ENCODE peak calls at places on chromosome 20, in four cellular contexts. T is HepG2, O is H1, B is A549. C is an unnamed sample.

GRCh38 chr20:62427172-62428007 is at the start of gene RBBP8NL:
- DNase-seq in T (no peak), O (no peak), B (no peak), C (no peak)

GRCh38 chr20:44001667-44002596 is 87.3 kb downstream of the TOX2 start:
- DNase-seq in T (no peak), O (no peak), B (no peak), C (no peak)

GRCh38 chr20:31953749-31954148 is 1.9 kb upstream of the PDRG1 start:
- DNase-seq in T (no peak), O (no peak), B (no peak), C (no peak)

GRCh38 chr20:8454137-8454712 is 322.2 kb downstream of the PLCB1 start:
- DNase-seq in T (peak; percentile 65), O (no peak), B (peak; percentile 60), C (no peak)

GRCh38 chr20:62052842-62053464 is 12.7 kb downstream of the TAF4 start:
- DNase-seq in T (no peak), O (no peak), B (no peak), C (no peak)

GRCh38 chr20:50438986-50439407 is 71.2 kb upstream of the PTPN1 start:
- DNase-seq in T (no peak), O (no peak), B (peak; percentile 87), C (peak; percentile 46)

GRCh38 chr20:58086763-58087566 is 141.5 kb downstream of the ANKRD60 start:
- DNase-seq in T (peak; percentile 51), O (no peak), B (peak; percentile 57), C (peak; percentile 45)

GRCh38 chr20:31700747-31701146 is 21.9 kb downstream of the BCL2L1 start:
- DNase-seq in T (no peak), O (no peak), B (no peak), C (no peak)

GRCh38 chr20:38747495-38748096 is 664 bp upstream of the ACTR5 start:
- DNase-seq in T (no peak), O (no peak), B (no peak), C (no peak)

GRCh38 chr20:38406476-38406875 is 28.7 kb downstream of the SNHG17 start:
- DNase-seq in T (no peak), O (no peak), B (no peak), C (no peak)

GRCh38 chr20:18001131-18001921 is 32.5 kb downstream of the MGME1 start:
- DNase-seq in T (peak; percentile 90), O (no peak), B (peak; percentile 54), C (no peak)

GRCh38 chr20:46683939-46684750 is 5.1 kb downstream of the TP53RK start:
- DNase-seq in T (no peak), O (no peak), B (no peak), C (peak; percentile 83)

GRCh38 chr20:64099086-64099786 is 8.1 kb downstream of the NPBWR2 start:
- DNase-seq in T (no peak), O (no peak), B (no peak), C (no peak)

GRCh38 chr20:57601211-57601570 is 19.0 kb downstream of the ZBP1 start:
- DNase-seq in T (no peak), O (no peak), B (no peak), C (no peak)

GRCh38 chr20:14219801-14220461 is 117.5 kb downstream of the FLRT3 start:
- DNase-seq in T (no peak), O (peak; percentile 27), B (peak; percentile 88), C (no peak)

GRCh38 chr20:53707341-53708102 is 113.9 kb upstream of the ZNF217 start:
- DNase-seq in T (no peak), O (no peak), B (no peak), C (no peak)
- TF ChIP-seq RNF2 in T (no peak), O (no peak), B (no peak), C (no peak)

DNA sequence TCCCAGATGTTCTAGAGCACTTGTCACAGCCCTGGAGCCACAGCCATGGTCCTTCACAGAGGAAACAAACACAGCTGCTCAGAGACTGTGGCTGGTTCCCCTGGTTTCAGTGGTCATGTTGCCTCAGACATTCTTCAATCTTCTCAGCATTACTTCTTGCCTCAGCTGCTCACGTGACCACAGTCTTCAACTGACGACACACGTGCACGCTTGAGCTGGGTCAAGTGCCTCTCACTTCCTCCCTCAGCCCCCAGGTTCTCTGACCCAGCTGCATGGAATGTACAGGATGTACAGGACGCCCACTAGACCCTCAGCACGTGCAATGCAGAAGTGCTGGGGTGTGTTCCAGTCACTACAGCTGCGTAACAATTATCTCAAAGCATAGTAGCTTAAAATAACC is 159.8 kb upstream of the GGTLC1 start:
- DNase-seq in T (no peak), O (no peak), B (no peak), C (no peak)
- TF ChIP-seq RNF2 in T (no peak), O (no peak), B (no peak), C (no peak)

GRCh38 chr20:1083431-1084080 is 34.8 kb upstream of the PSMF1 start:
- DNase-seq in T (no peak), O (no peak), B (no peak), C (no peak)

GRCh38 chr20:1086273-1087213 is 31.9 kb upstream of the PSMF1 start:
- DNase-seq in T (no peak), O (no peak), B (no peak), C (no peak)

GRCh38 chr20:1085515-1086272 is 32.7 kb upstream of the PSMF1 start:
- DNase-seq in T (no peak), O (no peak), B (no peak), C (peak; percentile 59)

GRCh38 chr20:1087311-1087710 is 31.1 kb upstream of the PSMF1 start:
- DNase-seq in T (no peak), O (no peak), B (no peak), C (no peak)
- TF ChIP-seq RNF2 in T (no peak), O (no peak), B (no peak), C (no peak)

GRCh38 chr20:15699431-15700146 is 873.7 kb downstream of the KIF16B start:
- DNase-seq in T (no peak), O (no peak), B (no peak), C (no peak)
- TF ChIP-seq RNF2 in T (no peak), O (no peak), B (no peak), C (no peak)